ENCODE peak calls at places on chromosomes 1 and 21, in six cellular contexts. One of them, this sample, is unnamed. For H3K4me1 and H3K27me3, the result is how much of the 10 kb centered on the place peaks cover.

GRCh38 chr1:118989006-118989736 is 1.0 kb upstream of the TBX15 start:
- DNase-seq in endodermal cell: peak
- DNase-seq in CD8-positive, alpha-beta memory T cell: no peak
- DNase-seq in psoas muscle: peak
- DNase-seq in heart right ventricle: no peak
- DNase-seq in right cardiac atrium: no peak
- DNase-seq in this sample: no peak

GRCh38 chr21:39658066-39658465 is 45.3 kb downstream of the B3GALT5 start:
- DNase-seq in endodermal cell: no peak
- DNase-seq in CD8-positive, alpha-beta memory T cell: no peak
- DNase-seq in psoas muscle: no peak
- DNase-seq in heart right ventricle: no peak
- DNase-seq in right cardiac atrium: no peak
- DNase-seq in this sample: no peak

GRCh38 chr21:44765231-44766013 is 36.2 kb downstream of the UBE2G2 start:
- DNase-seq in endodermal cell: no peak
- DNase-seq in CD8-positive, alpha-beta memory T cell: peak
- DNase-seq in psoas muscle: no peak
- DNase-seq in heart right ventricle: no peak
- DNase-seq in right cardiac atrium: no peak
- DNase-seq in this sample: no peak

GRCh38 chr21:44817506-44817880 is 369 bp downstream of the SUMO3 start:
- DNase-seq in endodermal cell: peak
- DNase-seq in CD8-positive, alpha-beta memory T cell: peak
- DNase-seq in psoas muscle: peak
- DNase-seq in heart right ventricle: peak
- DNase-seq in right cardiac atrium: peak
- DNase-seq in this sample: peak

GRCh38 chr1:83545450-83545849 is 453.5 kb downstream of the TTLL7 start:
- DNase-seq in endodermal cell: peak
- DNase-seq in CD8-positive, alpha-beta memory T cell: no peak
- DNase-seq in psoas muscle: no peak
- DNase-seq in heart right ventricle: no peak
- DNase-seq in right cardiac atrium: no peak
- DNase-seq in this sample: no peak

GRCh38 chr1:81111818-81112217 is 688.9 kb upstream of the ADGRL2 start:
- DNase-seq in endodermal cell: no peak
- DNase-seq in CD8-positive, alpha-beta memory T cell: no peak
- DNase-seq in psoas muscle: no peak
- DNase-seq in heart right ventricle: no peak
- DNase-seq in right cardiac atrium: no peak
- DNase-seq in this sample: no peak

GRCh38 chr1:182841368-182841988 is 2.3 kb downstream of the DHX9 start:
- DNase-seq in endodermal cell: no peak
- DNase-seq in CD8-positive, alpha-beta memory T cell: no peak
- DNase-seq in psoas muscle: no peak
- DNase-seq in heart right ventricle: no peak
- DNase-seq in right cardiac atrium: no peak
- DNase-seq in this sample: no peak

GRCh38 chr1:235822685-235823084 is 44.0 kb downstream of the LYST start:
- DNase-seq in endodermal cell: no peak
- DNase-seq in CD8-positive, alpha-beta memory T cell: no peak
- DNase-seq in psoas muscle: no peak
- DNase-seq in heart right ventricle: no peak
- DNase-seq in right cardiac atrium: no peak
- DNase-seq in this sample: no peak

GRCh38 chr1:30884723-30885122 is 23.8 kb downstream of the SDC3 start:
- DNase-seq in endodermal cell: no peak
- DNase-seq in CD8-positive, alpha-beta memory T cell: no peak
- DNase-seq in psoas muscle: no peak
- DNase-seq in heart right ventricle: no peak
- DNase-seq in right cardiac atrium: no peak
- DNase-seq in this sample: no peak

GRCh38 chr1:6519935-6520621 is 28.6 kb upstream of the PLEKHG5 start:
- DNase-seq in endodermal cell: peak
- DNase-seq in CD8-positive, alpha-beta memory T cell: no peak
- DNase-seq in psoas muscle: peak
- DNase-seq in heart right ventricle: no peak
- DNase-seq in right cardiac atrium: no peak
- DNase-seq in this sample: peak

GRCh38 chr1:52907068-52907811 is 14.3 kb downstream of the ECHDC2 start:
- DNase-seq in endodermal cell: no peak
- DNase-seq in CD8-positive, alpha-beta memory T cell: no peak
- DNase-seq in psoas muscle: no peak
- DNase-seq in heart right ventricle: no peak
- DNase-seq in right cardiac atrium: no peak
- DNase-seq in this sample: no peak

GRCh38 chr1:10867914-10868598 is 71.6 kb upstream of the CASZ1 start:
- DNase-seq in endodermal cell: no peak
- DNase-seq in CD8-positive, alpha-beta memory T cell: no peak
- DNase-seq in psoas muscle: peak
- DNase-seq in heart right ventricle: no peak
- DNase-seq in right cardiac atrium: no peak
- DNase-seq in this sample: peak

GRCh38 chr21:18832081-18832670 is 428.6 kb upstream of the TMPRSS15 start:
- DNase-seq in endodermal cell: no peak
- DNase-seq in CD8-positive, alpha-beta memory T cell: no peak
- DNase-seq in psoas muscle: no peak
- DNase-seq in heart right ventricle: no peak
- DNase-seq in right cardiac atrium: no peak
- DNase-seq in this sample: no peak

GRCh38 chr1:21520899-21521716 is 11.9 kb downstream of the ALPL start:
- DNase-seq in endodermal cell: peak
- DNase-seq in CD8-positive, alpha-beta memory T cell: no peak
- DNase-seq in psoas muscle: no peak
- DNase-seq in heart right ventricle: no peak
- DNase-seq in right cardiac atrium: no peak
- DNase-seq in this sample: no peak

GRCh38 chr1:180239145-180240096 is 9.4 kb downstream of the LHX4 start:
- DNase-seq in endodermal cell: peak
- DNase-seq in CD8-positive, alpha-beta memory T cell: no peak
- DNase-seq in psoas muscle: no peak
- DNase-seq in heart right ventricle: no peak
- DNase-seq in right cardiac atrium: no peak
- DNase-seq in this sample: no peak

GRCh38 chr1:155078496-155079209 is at the start of gene EFNA3:
- DNase-seq in endodermal cell: peak
- DNase-seq in CD8-positive, alpha-beta memory T cell: peak
- DNase-seq in psoas muscle: peak
- DNase-seq in heart right ventricle: peak
- DNase-seq in right cardiac atrium: peak
- DNase-seq in this sample: peak

GRCh38 chr1:193569696-193570269 is 383.4 kb upstream of the B3GALT2 start:
- DNase-seq in endodermal cell: no peak
- DNase-seq in CD8-positive, alpha-beta memory T cell: no peak
- DNase-seq in psoas muscle: no peak
- DNase-seq in heart right ventricle: no peak
- DNase-seq in right cardiac atrium: no peak
- DNase-seq in this sample: no peak

GRCh38 chr1:94327001-94327685 is 89.8 kb upstream of the ARHGAP29 start:
- DNase-seq in endodermal cell: peak
- DNase-seq in CD8-positive, alpha-beta memory T cell: no peak
- DNase-seq in psoas muscle: peak
- DNase-seq in heart right ventricle: peak
- DNase-seq in right cardiac atrium: peak
- DNase-seq in this sample: peak

GRCh38 chr1:235067396-235068154 is 61.1 kb downstream of the TOMM20 start:
- DNase-seq in endodermal cell: no peak
- DNase-seq in CD8-positive, alpha-beta memory T cell: no peak
- DNase-seq in psoas muscle: peak
- DNase-seq in heart right ventricle: peak
- DNase-seq in right cardiac atrium: peak
- DNase-seq in this sample: peak

GRCh38 chr1:3481836-3482589 is 27.5 kb downstream of the ARHGEF16 start:
- DNase-seq in endodermal cell: no peak
- DNase-seq in CD8-positive, alpha-beta memory T cell: no peak
- DNase-seq in psoas muscle: no peak
- DNase-seq in heart right ventricle: no peak
- DNase-seq in right cardiac atrium: no peak
- DNase-seq in this sample: no peak

GRCh38 chr1:8031176-8031785 is 5.2 kb upstream of the ERRFI1 start:
- DNase-seq in endodermal cell: no peak
- DNase-seq in CD8-positive, alpha-beta memory T cell: no peak
- DNase-seq in psoas muscle: no peak
- DNase-seq in heart right ventricle: no peak
- DNase-seq in right cardiac atrium: no peak
- DNase-seq in this sample: no peak

GRCh38 chr1:111570781-111571181 is 48.8 kb upstream of the RAP1A start:
- DNase-seq in endodermal cell: peak
- DNase-seq in CD8-positive, alpha-beta memory T cell: peak
- DNase-seq in psoas muscle: no peak
- DNase-seq in heart right ventricle: no peak
- DNase-seq in right cardiac atrium: peak
- DNase-seq in this sample: no peak

GRCh38 chr1:172724746-172725613 is 66.1 kb downstream of the FASLG start:
- DNase-seq in endodermal cell: no peak
- DNase-seq in CD8-positive, alpha-beta memory T cell: no peak
- DNase-seq in psoas muscle: no peak
- DNase-seq in heart right ventricle: no peak
- DNase-seq in right cardiac atrium: no peak
- DNase-seq in this sample: no peak

GRCh38 chr1:54287821-54288220 is 87.9 kb downstream of the MRPL37 start:
- DNase-seq in endodermal cell: no peak
- DNase-seq in CD8-positive, alpha-beta memory T cell: no peak
- DNase-seq in psoas muscle: peak
- DNase-seq in heart right ventricle: no peak
- DNase-seq in right cardiac atrium: no peak
- DNase-seq in this sample: no peak

DNA sequence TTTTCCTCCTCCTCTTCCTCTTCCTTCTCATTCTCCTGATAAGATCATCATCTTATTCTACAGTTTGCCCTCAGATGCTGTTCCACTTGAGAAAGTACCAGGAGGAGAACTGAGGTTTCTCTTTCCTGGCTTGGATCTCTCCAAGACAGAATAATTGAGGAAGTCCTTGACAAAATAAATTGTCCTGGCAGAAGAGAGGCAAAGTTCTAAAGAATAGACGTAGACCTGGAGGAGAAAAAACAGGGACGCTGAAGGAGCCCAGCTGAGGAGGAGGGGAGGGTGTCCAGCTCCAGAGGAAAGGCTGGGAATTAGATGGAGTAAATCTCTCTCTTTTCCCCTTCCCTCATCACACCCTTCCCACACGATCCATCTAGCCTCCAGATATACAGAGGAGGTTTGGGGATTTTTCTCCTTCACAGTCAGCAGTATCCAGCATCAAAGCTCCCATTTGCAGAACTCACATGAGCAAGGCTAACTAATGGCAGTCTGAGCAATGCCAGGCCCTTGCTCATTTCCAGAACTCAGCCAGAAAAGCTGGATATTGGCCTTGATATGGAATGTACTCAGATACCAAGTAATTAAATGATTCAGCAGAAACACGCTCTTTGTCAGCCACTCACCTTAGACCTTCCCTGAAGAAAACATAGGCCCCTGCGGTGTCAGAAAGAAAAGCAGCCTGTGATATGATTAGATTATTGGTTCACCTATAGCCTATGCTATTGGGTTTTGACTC is 5.1 kb upstream of the GNG12 start:
- DNase-seq in endodermal cell: no peak
- DNase-seq in CD8-positive, alpha-beta memory T cell: no peak
- DNase-seq in psoas muscle: no peak
- DNase-seq in heart right ventricle: no peak
- DNase-seq in right cardiac atrium: no peak
- DNase-seq in this sample: no peak
- H3K4me1 ChIP-seq in endodermal cell: under half
- H3K4me1 ChIP-seq in CD8-positive, alpha-beta memory T cell: under half
- H3K4me1 ChIP-seq in psoas muscle: under half
- H3K4me1 ChIP-seq in heart right ventricle: under half
- H3K4me1 ChIP-seq in right cardiac atrium: under half
- H3K4me1 ChIP-seq in this sample: under half

DNA sequence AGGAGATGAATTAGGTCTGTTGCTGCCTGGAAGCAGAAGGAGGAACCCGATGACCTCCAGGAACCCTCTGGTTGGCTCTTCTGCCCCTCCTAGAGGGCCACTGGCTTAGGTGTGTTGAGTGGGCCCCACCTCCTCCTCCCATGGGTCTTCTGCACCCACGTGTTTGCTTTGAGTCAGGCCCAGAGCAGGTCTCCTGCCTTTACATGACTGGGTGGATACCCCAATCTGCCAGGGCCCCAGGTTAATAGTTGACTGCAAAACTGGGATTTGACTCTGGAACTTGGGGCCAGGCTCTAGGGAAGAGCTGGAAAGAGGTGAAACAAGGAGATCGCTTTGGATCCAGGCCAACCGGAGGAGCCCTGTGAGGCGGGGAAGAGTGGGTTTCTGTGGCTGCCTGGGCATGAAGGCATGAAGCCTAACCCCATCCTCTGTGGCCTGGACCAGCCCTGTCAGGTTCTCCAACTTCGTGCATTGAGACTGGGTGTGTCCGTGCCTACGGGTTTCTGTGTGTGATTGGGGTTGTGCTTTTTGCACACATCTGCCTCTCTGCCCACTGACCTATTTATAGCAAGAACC is 7.8 kb upstream of the LAD1 start:
- DNase-seq in endodermal cell: no peak
- DNase-seq in CD8-positive, alpha-beta memory T cell: no peak
- DNase-seq in psoas muscle: no peak
- DNase-seq in heart right ventricle: no peak
- DNase-seq in right cardiac atrium: no peak
- DNase-seq in this sample: no peak
- H3K27me3 ChIP-seq in endodermal cell: under half
- H3K27me3 ChIP-seq in CD8-positive, alpha-beta memory T cell: under half
- H3K27me3 ChIP-seq in psoas muscle: under half
- H3K27me3 ChIP-seq in heart right ventricle: under half
- H3K27me3 ChIP-seq in right cardiac atrium: under half
- H3K27me3 ChIP-seq in this sample: under half

GRCh38 chr1:64489707-64490106 is 19.8 kb downstream of the CACHD1 start:
- DNase-seq in endodermal cell: no peak
- DNase-seq in CD8-positive, alpha-beta memory T cell: no peak
- DNase-seq in psoas muscle: no peak
- DNase-seq in heart right ventricle: no peak
- DNase-seq in right cardiac atrium: no peak
- DNase-seq in this sample: no peak
- H3K4me1 ChIP-seq in endodermal cell: under half
- H3K4me1 ChIP-seq in CD8-positive, alpha-beta memory T cell: under half
- H3K4me1 ChIP-seq in psoas muscle: under half
- H3K4me1 ChIP-seq in heart right ventricle: under half
- H3K4me1 ChIP-seq in right cardiac atrium: under half
- H3K4me1 ChIP-seq in this sample: under half

GRCh38 chr1:151838491-151839412 is 868 bp downstream of the C2CD4D start:
- DNase-seq in endodermal cell: peak
- DNase-seq in CD8-positive, alpha-beta memory T cell: peak
- DNase-seq in psoas muscle: no peak
- DNase-seq in heart right ventricle: no peak
- DNase-seq in right cardiac atrium: peak
- DNase-seq in this sample: no peak

GRCh38 chr1:151841141-151841540 is 1.5 kb upstream of the C2CD4D start:
- DNase-seq in endodermal cell: no peak
- DNase-seq in CD8-positive, alpha-beta memory T cell: no peak
- DNase-seq in psoas muscle: no peak
- DNase-seq in heart right ventricle: no peak
- DNase-seq in right cardiac atrium: no peak
- DNase-seq in this sample: no peak

GRCh38 chr1:151839457-151840409 is at the start of gene C2CD4D:
- DNase-seq in endodermal cell: peak
- DNase-seq in CD8-positive, alpha-beta memory T cell: peak
- DNase-seq in psoas muscle: no peak
- DNase-seq in heart right ventricle: peak
- DNase-seq in right cardiac atrium: peak
- DNase-seq in this sample: peak

GRCh38 chr1:151837841-151838490 is 1.7 kb downstream of the C2CD4D start:
- DNase-seq in endodermal cell: no peak
- DNase-seq in CD8-positive, alpha-beta memory T cell: peak
- DNase-seq in psoas muscle: peak
- DNase-seq in heart right ventricle: peak
- DNase-seq in right cardiac atrium: no peak
- DNase-seq in this sample: no peak

GRCh38 chr1:151840421-151840820 is 801 bp upstream of the C2CD4D start:
- DNase-seq in endodermal cell: no peak
- DNase-seq in CD8-positive, alpha-beta memory T cell: no peak
- DNase-seq in psoas muscle: no peak
- DNase-seq in heart right ventricle: no peak
- DNase-seq in right cardiac atrium: no peak
- DNase-seq in this sample: no peak
- H3K27me3 ChIP-seq in endodermal cell: under half
- H3K27me3 ChIP-seq in CD8-positive, alpha-beta memory T cell: under half
- H3K27me3 ChIP-seq in psoas muscle: under half
- H3K27me3 ChIP-seq in heart right ventricle: under half
- H3K27me3 ChIP-seq in right cardiac atrium: under half
- H3K27me3 ChIP-seq in this sample: under half